ENCODE peak calls at places on chromosomes 12 and 14, in six cellular contexts. I is foreskin fibroblast, U is pancreas, T is PC-3, K is left ventricle myocardium inferior, H is bronchial epithelial cell. E is an unnamed sample.

GRCh38 chr14:99881011-99881410 is 87.8 kb downstream of the EML1 start:
- DNase-seq in I (peak; percentile 35), U (no peak), T (no peak), K (no peak), H (no peak), E (no peak)

GRCh38 chr12:59005195-59005961 is 85.1 kb upstream of the LRIG3 start:
- DNase-seq in I (peak; percentile 78), U (no peak), T (no peak), K (no peak), H (no peak), E (no peak)

GRCh38 chr14:91281346-91281745 is 36.8 kb upstream of the GPR68 start:
- DNase-seq in I (no peak), U (no peak), T (peak; percentile 91), K (no peak), H (peak; percentile 89), E (no peak)

GRCh38 chr14:85060116-85060515 is 469.8 kb upstream of the FLRT2 start:
- DNase-seq in I (no peak), U (no peak), T (no peak), K (no peak), H (peak; percentile 29), E (no peak)

GRCh38 chr14:48563465-48563864 is 888.1 kb upstream of the MDGA2 start:
- DNase-seq in I (no peak), U (no peak), T (peak; percentile 94), K (no peak), H (peak; percentile 48), E (no peak)

GRCh38 chr12:47021298-47021697 is 58.1 kb upstream of the PCED1B start:
- DNase-seq in I (peak; percentile 86), U (no peak), T (peak; percentile 97), K (no peak), H (peak; percentile 95), E (peak; percentile 64)

GRCh38 chr12:91629440-91629839 is 446.8 kb upstream of the DCN start:
- DNase-seq in I (no peak), U (no peak), T (no peak), K (no peak), H (no peak), E (no peak)

GRCh38 chr12:53049582-53050318 is at the start of gene TNS2:
- DNase-seq in I (peak; percentile 80), U (peak; percentile 77), T (peak; percentile 61), K (peak; percentile 89), H (peak; percentile 43), E (no peak)

GRCh38 chr14:103301512-103302197 is 32.4 kb upstream of the EIF5 start:
- DNase-seq in I (no peak), U (no peak), T (peak; percentile 35), K (no peak), H (peak; percentile 32), E (no peak)

GRCh38 chr12:53169644-53170043 is 10.9 kb upstream of the ZNF740 start:
- DNase-seq in I (no peak), U (no peak), T (no peak), K (no peak), H (no peak), E (no peak)

GRCh38 chr14:47442206-47442605 is 233.2 kb downstream of the MDGA2 start:
- DNase-seq in I (no peak), U (no peak), T (peak; percentile 70), K (no peak), H (peak; percentile 58), E (no peak)

GRCh38 chr14:31362746-31363145 is 57.6 kb downstream of the HEATR5A start:
- DNase-seq in I (no peak), U (no peak), T (peak; percentile 59), K (no peak), H (peak; percentile 27), E (no peak)

GRCh38 chr12:47942327-47943230 is 20.8 kb upstream of the TMEM106C start:
- DNase-seq in I (no peak), U (no peak), T (no peak), K (no peak), H (no peak), E (no peak)

GRCh38 chr14:69616408-69616773 is 5.0 kb downstream of the SUSD6 start:
- DNase-seq in I (no peak), U (no peak), T (no peak), K (no peak), H (no peak), E (no peak)

GRCh38 chr12:110037315-110037714 is 11.0 kb downstream of the C12orf76 start:
- DNase-seq in I (no peak), U (no peak), T (no peak), K (no peak), H (no peak), E (no peak)

GRCh38 chr12:110042260-110042659 is 6.1 kb downstream of the C12orf76 start:
- DNase-seq in I (no peak), U (no peak), T (no peak), K (peak; percentile 16), H (no peak), E (no peak)

GRCh38 chr12:110035534-110036104 is 12.7 kb downstream of the C12orf76 start:
- DNase-seq in I (no peak), U (no peak), T (no peak), K (no peak), H (no peak), E (no peak)

GRCh38 chr12:110038741-110039084 is 9.6 kb downstream of the C12orf76 start:
- DNase-seq in I (no peak), U (no peak), T (no peak), K (no peak), H (no peak), E (no peak)

GRCh38 chr12:110039085-110039807 is 9.1 kb downstream of the C12orf76 start:
- DNase-seq in I (peak; percentile 90), U (peak; percentile 27), T (peak; percentile 98), K (no peak), H (peak; percentile 96), E (peak; percentile 91)
- H3K4me3 ChIP-seq in I (no peak overlapping the region), U (no peak overlapping the region), T (peak overlapping the region; percentile 43), K (no peak overlapping the region), H (no peak overlapping the region), E (no peak overlapping the region)

DNA sequence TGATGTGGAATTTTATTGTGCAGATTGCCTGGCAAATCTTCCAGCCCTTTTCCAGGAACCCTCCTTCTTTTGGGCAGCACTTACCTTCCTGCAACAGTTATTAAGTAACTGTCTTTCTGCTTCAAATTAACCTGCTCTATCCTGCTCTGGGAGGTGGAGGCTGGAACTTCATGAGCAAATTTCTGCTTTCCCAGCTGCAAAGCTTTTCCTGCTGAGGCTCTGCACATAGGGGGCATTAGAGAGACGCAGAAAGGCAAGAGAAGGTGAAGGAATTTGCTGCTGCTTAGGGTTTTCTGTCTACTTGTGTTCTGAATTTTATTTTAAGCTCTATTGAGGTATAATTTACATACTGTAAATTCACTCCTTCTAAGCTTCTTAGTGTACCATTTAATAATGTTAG is 259.2 kb downstream of the PCNX1 start:
- DNase-seq in I (peak; percentile 33), U (peak; percentile 35), T (peak; percentile 79), K (no peak), H (peak; percentile 75), E (no peak)
- TF ChIP-seq CTCF in I (peak; percentile 93), U (peak; percentile 18), T (peak; percentile 80), K (peak; percentile 58), H (peak; percentile 68), E (peak; percentile 64)

GRCh38 chr12:51863363-51863920 is 14.9 kb upstream of the FIGNL2 start:
- DNase-seq in I (no peak), U (no peak), T (no peak), K (no peak), H (no peak), E (no peak)
- H3K4me3 ChIP-seq in I (no peak overlapping the region), U (no peak overlapping the region), T (no peak overlapping the region), K (peak overlapping the region; percentile 59), H (no peak overlapping the region), E (peak overlapping the region; percentile 15)

GRCh38 chr12:66548338-66549049 is 130.4 kb downstream of the GRIP1 start:
- DNase-seq in I (no peak), U (no peak), T (peak; percentile 24), K (no peak), H (no peak), E (no peak)

GRCh38 chr12:66550626-66551025 is 128.2 kb downstream of the GRIP1 start:
- DNase-seq in I (no peak), U (no peak), T (no peak), K (no peak), H (peak; percentile 40), E (no peak)

GRCh38 chr12:66552753-66553152 is 126.1 kb downstream of the GRIP1 start:
- DNase-seq in I (no peak), U (no peak), T (no peak), K (no peak), H (peak; percentile 17), E (no peak)

DNA sequence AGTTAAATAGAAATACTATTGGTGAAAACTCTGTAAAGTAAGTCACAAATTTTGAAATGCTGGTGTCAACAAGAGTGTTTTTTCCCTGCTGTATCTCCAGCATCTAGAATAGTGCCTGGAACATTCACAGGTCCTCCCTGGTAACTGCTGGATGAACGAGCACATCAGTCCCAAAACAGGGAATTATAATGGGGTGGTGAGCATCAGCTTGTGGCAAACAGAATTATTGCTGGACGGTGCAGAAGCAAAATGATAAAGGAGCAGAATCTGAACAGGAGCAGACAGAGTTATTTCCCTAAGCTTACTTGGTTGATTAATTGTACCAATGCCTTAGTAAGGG is 129.9 kb downstream of the GRIP1 start:
- DNase-seq in I (no peak), U (no peak), T (no peak), K (no peak), H (no peak), E (no peak)
- TF ChIP-seq CTCF in I (no peak), U (no peak), T (no peak), K (no peak), H (no peak), E (no peak)

DNA sequence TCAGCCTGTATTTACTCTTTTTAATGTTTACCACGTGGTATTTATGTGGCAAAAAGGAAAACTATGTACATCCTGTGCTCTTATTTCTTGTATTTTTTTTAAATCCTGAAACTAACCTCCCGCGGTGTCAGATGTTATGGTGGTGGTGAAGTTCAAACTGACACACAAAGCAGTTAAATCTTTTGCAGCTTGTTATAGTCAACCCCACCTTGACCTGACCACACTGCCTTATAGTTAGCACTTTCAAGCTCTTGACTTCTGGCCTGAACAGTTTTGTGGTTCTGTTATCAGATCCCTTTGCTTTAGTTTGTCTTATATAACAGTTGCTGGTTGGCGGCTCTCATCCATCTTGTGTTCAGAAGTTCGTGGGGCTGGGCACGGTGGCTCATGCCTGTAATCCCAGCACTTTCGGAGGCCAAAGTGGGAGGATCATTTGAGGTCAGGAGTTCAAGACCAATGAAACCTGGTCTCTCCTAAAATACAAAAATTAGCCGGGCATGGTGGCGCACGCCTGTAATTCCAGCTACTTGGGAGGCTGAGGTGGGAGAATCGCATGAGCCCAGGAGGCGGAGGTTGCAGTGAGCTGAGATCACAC is 2.1 kb downstream of the UNG start:
- DNase-seq in I (no peak), U (no peak), T (no peak), K (no peak), H (no peak), E (no peak)
- H3K4me3 ChIP-seq in I (peak overlapping the region; percentile 87), U (no peak overlapping the region), T (peak overlapping the region; percentile 83), K (peak overlapping the region; percentile 76), H (no peak overlapping the region), E (peak overlapping the region; percentile 79)

E was measured in AG04449.